ENCODE peak calls at places on chromosome 20, in nine cellular contexts. S is CD8-positive, alpha-beta T cell; Q is mammary epithelial cell; T is prostate gland; A is heart left ventricle; C is osteoblast; U is right cardiac atrium; B is pancreas; M is adrenal gland. N is an unnamed sample.
A peak's percentile ranks its signal among the peaks of the same experiment; 100 is the strongest.

GRCh38 chr20:3874194-3874824 is 14.9 kb upstream of the PANK2 start:
- DNase-seq in S (no peak), Q (no peak), T (no peak), A (no peak), C (peak; percentile 59), U (no peak), B (no peak), M (no peak), N (no peak)

GRCh38 chr20:45892828-45893500 is 1.8 kb downstream of the CTSA start:
- DNase-seq in S (no peak), Q (no peak), T (no peak), A (no peak), C (peak; percentile 30), U (no peak), B (no peak), M (no peak), N (peak; percentile 66)

GRCh38 chr20:49811825-49812462 is 684 bp upstream of the SLC9A8 start:
- DNase-seq in S (no peak), Q (no peak), T (no peak), A (no peak), C (peak; percentile 65), U (no peak), B (no peak), M (no peak), N (no peak)

GRCh38 chr20:63469019-63469712 is 3.3 kb downstream of the KCNQ2 start:
- DNase-seq in S (no peak), Q (no peak), T (no peak), A (no peak), C (no peak), U (no peak), B (no peak), M (no peak), N (no peak)

GRCh38 chr20:63125893-63126601 is 89.9 kb downstream of the YTHDF1 start:
- DNase-seq in S (no peak), Q (no peak), T (no peak), A (peak; percentile 43), C (peak; percentile 73), U (no peak), B (no peak), M (peak; percentile 7), N (peak; percentile 25)

GRCh38 chr20:22320245-22320915 is 264.0 kb downstream of the FOXA2 start:
- DNase-seq in S (no peak), Q (peak; percentile 65), T (no peak), A (no peak), C (no peak), U (no peak), B (no peak), M (no peak), N (no peak)

GRCh38 chr20:34222208-34222607 is 19.0 kb upstream of the ASIP start:
- DNase-seq in S (no peak), Q (peak; percentile 85), T (no peak), A (no peak), C (peak; percentile 95), U (no peak), B (no peak), M (no peak), N (peak; percentile 16)

GRCh38 chr20:64001607-64002011 is 20.7 kb downstream of the PRPF6 start:
- DNase-seq in S (no peak), Q (peak; percentile 12), T (peak; percentile 59), A (no peak), C (no peak), U (peak; percentile 31), B (no peak), M (no peak), N (no peak)

GRCh38 chr20:63976980-63977391 is 2.5 kb downstream of the SAMD10 start:
- DNase-seq in S (no peak), Q (no peak), T (no peak), A (peak; percentile 60), C (no peak), U (peak; percentile 60), B (no peak), M (no peak), N (peak; percentile 31)

GRCh38 chr20:49261173-49261572 is 16.7 kb downstream of the ZNFX1 start:
- DNase-seq in S (no peak), Q (no peak), T (no peak), A (no peak), C (no peak), U (no peak), B (no peak), M (no peak), N (no peak)

GRCh38 chr20:15902493-15902892 is 670.8 kb downstream of the KIF16B start:
- DNase-seq in S (no peak), Q (no peak), T (no peak), A (no peak), C (peak; percentile 36), U (no peak), B (no peak), M (no peak), N (no peak)

GRCh38 chr20:2604506-2604835 is 48.0 kb upstream of the NOP56 start:
- DNase-seq in S (no peak), Q (no peak), T (no peak), A (no peak), C (no peak), U (no peak), B (no peak), M (no peak), N (peak; percentile 33)

GRCh38 chr20:10060223-10060622 is 25.4 kb downstream of the ANKEF1 start:
- DNase-seq in S (no peak), Q (no peak), T (no peak), A (no peak), C (no peak), U (no peak), B (no peak), M (no peak), N (no peak)

GRCh38 chr20:792248-792647 is 23.9 kb upstream of the SLC52A3 start:
- DNase-seq in S (no peak), Q (no peak), T (no peak), A (no peak), C (peak; percentile 60), U (no peak), B (no peak), M (no peak), N (no peak)

GRCh38 chr20:10653593-10654288 is 20.1 kb downstream of the JAG1 start:
- DNase-seq in S (no peak), Q (no peak), T (no peak), A (no peak), C (no peak), U (peak; percentile 76), B (peak; percentile 39), M (no peak), N (peak; percentile 49)

GRCh38 chr20:64188682-64189529 is 24.7 kb downstream of the MYT1 start:
- DNase-seq in S (no peak), Q (peak; percentile 92), T (no peak), A (no peak), C (no peak), U (peak; percentile 16), B (peak; percentile 74), M (peak; percentile 27), N (peak; percentile 35)

GRCh38 chr20:50558483-50558925 is 48.3 kb downstream of the PTPN1 start:
- DNase-seq in S (no peak), Q (peak; percentile 85), T (no peak), A (no peak), C (peak; percentile 77), U (no peak), B (no peak), M (peak; percentile 67), N (no peak)

GRCh38 chr20:53748176-53748575 is 154.5 kb upstream of the ZNF217 start:
- DNase-seq in S (no peak), Q (peak; percentile 48), T (no peak), A (no peak), C (no peak), U (no peak), B (no peak), M (no peak), N (peak; percentile 38)
- H3K4me3 ChIP-seq in S (no peak overlapping the region), Q (no peak overlapping the region), T (no peak overlapping the region), A (no peak overlapping the region), C (no peak overlapping the region), U (no peak overlapping the region), B (no peak overlapping the region), M (no peak overlapping the region), N (no peak overlapping the region)

DNA sequence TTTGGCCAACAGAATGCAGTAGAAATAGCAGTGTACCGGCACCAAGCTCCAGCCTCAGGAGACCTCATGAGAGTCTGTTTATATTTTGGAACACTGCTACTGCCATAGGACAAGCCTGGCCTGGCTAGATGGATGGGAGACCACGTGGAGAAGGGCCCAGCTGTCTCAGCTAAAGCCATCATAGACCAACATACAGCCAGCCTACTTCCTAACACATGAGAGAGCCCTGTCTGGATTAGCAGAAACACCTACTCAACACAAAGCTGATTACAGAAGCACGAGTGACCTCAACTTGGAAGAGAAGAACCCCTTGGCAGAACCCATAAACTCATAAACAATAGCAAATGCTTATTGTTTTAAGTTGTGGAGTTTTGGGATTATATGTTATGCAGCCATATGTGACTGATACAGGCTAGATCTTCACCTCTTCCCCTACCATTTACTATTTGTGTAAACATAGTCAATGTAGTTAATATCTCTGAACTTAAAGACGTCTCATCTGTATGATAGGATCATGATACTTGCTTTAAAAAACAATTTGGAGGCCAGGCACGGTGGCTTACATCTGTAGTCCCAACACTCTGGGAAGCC is 199.4 kb upstream of the ZNF217 start:
- DNase-seq in S (no peak), Q (no peak), T (no peak), A (no peak), C (no peak), U (no peak), B (no peak), M (no peak), N (no peak)
- H3K9me3 ChIP-seq in S (no peaks in the 10 kb centered on the region), Q (no peaks in the 10 kb centered on the region), T (no peaks in the 10 kb centered on the region), A (no peaks in the 10 kb centered on the region), C (no peaks in the 10 kb centered on the region), U (no peaks in the 10 kb centered on the region), B (no peaks in the 10 kb centered on the region), M (no peaks in the 10 kb centered on the region), N (no peaks in the 10 kb centered on the region)

DNA sequence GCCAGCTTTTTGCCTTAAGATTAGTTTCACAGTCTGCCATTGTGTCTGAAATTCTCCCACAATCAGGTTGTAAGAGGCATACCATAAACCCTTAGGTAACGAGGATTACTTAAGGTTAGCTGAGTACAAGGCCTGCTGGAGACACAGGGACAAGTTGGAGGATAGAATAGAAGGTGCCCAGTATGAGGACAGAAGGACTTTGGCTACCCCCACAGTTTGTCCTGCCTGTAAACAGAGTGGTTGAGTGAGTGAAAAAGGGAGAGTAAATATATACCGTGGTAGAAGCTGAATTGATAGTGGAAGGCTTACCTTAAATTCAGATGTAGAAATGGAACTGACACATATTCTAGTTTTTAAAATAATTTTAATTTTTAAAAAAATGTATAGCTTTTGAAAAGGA is 19.3 kb downstream of the RPRD1B start:
- DNase-seq in S (no peak), Q (no peak), T (no peak), A (no peak), C (no peak), U (no peak), B (no peak), M (no peak), N (no peak)
- H3K4me1 ChIP-seq in S (peaks cover 6% of the 10 kb centered on the region), Q (peaks cover 22% of the 10 kb centered on the region), T (no peaks in the 10 kb centered on the region), A (no peaks in the 10 kb centered on the region), C (peaks cover 31% of the 10 kb centered on the region), U (no peaks in the 10 kb centered on the region), B (no peaks in the 10 kb centered on the region), M (no peaks in the 10 kb centered on the region), N (no peaks in the 10 kb centered on the region)

DNA sequence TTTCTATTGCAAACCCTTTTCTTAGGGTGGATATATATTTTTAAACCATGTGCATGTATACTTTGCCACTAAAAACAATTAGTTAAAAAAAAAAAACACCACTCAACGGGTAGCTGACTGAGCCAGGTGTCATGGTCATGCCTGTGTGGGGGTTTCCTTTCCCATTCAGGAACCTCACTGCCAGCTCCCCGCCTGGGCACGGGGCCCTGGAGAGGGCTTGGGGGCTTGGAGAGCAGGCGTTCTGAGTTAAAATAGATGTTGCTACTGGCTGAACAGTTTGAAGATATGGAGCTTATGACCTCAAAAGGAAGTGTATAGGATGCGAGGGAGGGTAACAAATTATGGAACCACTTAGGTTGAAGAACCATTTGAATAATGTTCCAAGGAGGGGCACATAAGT is 9.8 kb downstream of the STX16 start:
- DNase-seq in S (no peak), Q (no peak), T (no peak), A (no peak), C (no peak), U (no peak), B (no peak), M (no peak), N (no peak)
- H3K4me3 ChIP-seq in S (no peak overlapping the region), Q (no peak overlapping the region), T (no peak overlapping the region), A (no peak overlapping the region), C (no peak overlapping the region), U (no peak overlapping the region), B (no peak overlapping the region), M (no peak overlapping the region), N (no peak overlapping the region)